ENCODE peak calls at places on chromosomes 13 and 19, in nine cellular contexts. W is aorta, K is caudate nucleus, B is sigmoid colon, N is left ventricle myocardium inferior, H is transverse colon, M is prostate gland, V is ascending aorta, I is cardiac muscle cell. P is an unnamed sample.

GRCh38 chr13:36344173-36344572 is 2.0 kb downstream of the SPART start:
- DNase-seq in B (no peak), M (no peak), H (peak; percentile 10), V (no peak), N (no peak), I (no peak), K (no peak), W (no peak), P (no peak)

GRCh38 chr19:44969437-44969836 is 14.3 kb downstream of the CLPTM1 start:
- DNase-seq in H (no peak), M (no peak), W (no peak), I (no peak), V (no peak), B (no peak), K (no peak), N (no peak), P (no peak)

GRCh38 chr13:113211774-113212173 is 2.4 kb downstream of the CUL4A start:
- DNase-seq in B (no peak), N (no peak), V (no peak), K (no peak), W (no peak), H (no peak), M (no peak), I (no peak), P (no peak)

GRCh38 chr19:51091895-51092873 is 9.5 kb upstream of the KLK14 start:
- DNase-seq in W (no peak), M (no peak), I (no peak), V (no peak), N (no peak), K (no peak), B (no peak), H (no peak), P (no peak)

GRCh38 chr13:31786011-31786410 is 46.7 kb downstream of the RXFP2 start:
- DNase-seq in H (no peak), K (no peak), M (no peak), I (no peak), N (no peak), V (no peak), B (no peak), W (no peak), P (no peak)

GRCh38 chr19:17348700-17349099 is 11.3 kb downstream of the GTPBP3 start:
- DNase-seq in V (peak; percentile 40), I (no peak), B (peak; percentile 81), K (no peak), N (peak; percentile 66), H (no peak), M (no peak), W (peak; percentile 90), P (no peak)

GRCh38 chr19:54030895-54031586 is 32.7 kb downstream of the VSTM1 start:
- DNase-seq in K (no peak), M (no peak), N (no peak), V (no peak), W (no peak), B (no peak), I (peak; percentile 29), H (no peak), P (no peak)

GRCh38 chr19:28010656-28011055 is 1202.3 kb downstream of the UQCRFS1 start:
- DNase-seq in N (no peak), H (no peak), W (no peak), V (no peak), M (no peak), K (no peak), B (no peak), I (no peak), P (no peak)

GRCh38 chr19:10473192-10473591 is 30.0 kb downstream of the KEAP1 start:
- DNase-seq in V (no peak), B (no peak), N (no peak), H (no peak), W (no peak), I (no peak), M (no peak), K (no peak), P (no peak)

GRCh38 chr13:74449811-74450524 is 315.8 kb upstream of the KLF12 start:
- DNase-seq in I (no peak), K (no peak), M (no peak), B (no peak), W (no peak), V (no peak), H (no peak), N (no peak), P (no peak)
- H3K27ac ChIP-seq in I (no peak overlapping the region), K (no peak overlapping the region), M (no peak overlapping the region), B (no peak overlapping the region), W (no peak overlapping the region), V (no peak overlapping the region), H (no peak overlapping the region), N (no peak overlapping the region), P (peak overlapping the region; percentile 93)

GRCh38 chr19:47603706-47604310 is 5.1 kb upstream of the BICRA start:
- DNase-seq in H (no peak), N (no peak), K (no peak), V (no peak), M (no peak), I (peak; percentile 20), B (no peak), W (no peak), P (no peak)

GRCh38 chr19:47595937-47596336 is 13.0 kb upstream of the BICRA start:
- DNase-seq in M (no peak), K (no peak), H (no peak), V (no peak), B (no peak), W (no peak), I (no peak), N (no peak), P (no peak)

GRCh38 chr19:47598407-47599349 is 10.3 kb upstream of the BICRA start:
- DNase-seq in M (peak; percentile 25), I (peak; percentile 67), B (peak; percentile 92), W (peak; percentile 69), N (no peak), V (no peak), H (peak; percentile 59), K (no peak), P (peak; percentile 64)

GRCh38 chr19:47600246-47601179 is 8.4 kb upstream of the BICRA start:
- DNase-seq in H (peak; percentile 100), I (peak; percentile 100), N (peak; percentile 100), K (peak; percentile 99), V (peak; percentile 99), M (peak; percentile 99), W (peak; percentile 100), B (peak; percentile 100), P (peak; percentile 89)

GRCh38 chr19:47601180-47601904 is 7.6 kb upstream of the BICRA start:
- DNase-seq in I (no peak), H (peak; percentile 84), V (no peak), N (no peak), B (no peak), W (no peak), M (no peak), K (no peak), P (no peak)
- H3K27ac ChIP-seq in I (peak overlapping the region; percentile 91), H (peak overlapping the region; percentile 89), V (peak overlapping the region; percentile 74), N (peak overlapping the region; percentile 85), B (peak overlapping the region; percentile 92), W (no peak overlapping the region), M (peak overlapping the region; percentile 84), K (no peak overlapping the region), P (peak overlapping the region; percentile 92)

GRCh38 chr13:89959074-89959473 is 1388.4 kb upstream of the MIR17HG start:
- DNase-seq in B (no peak), N (no peak), M (no peak), I (no peak), H (no peak), K (no peak), V (no peak), W (no peak), P (no peak)
- H3K27ac ChIP-seq in B (no peak overlapping the region), N (no peak overlapping the region), M (no peak overlapping the region), I (no peak overlapping the region), H (no peak overlapping the region), K (no peak overlapping the region), V (no peak overlapping the region), W (no peak overlapping the region), P (no peak overlapping the region)

DNA sequence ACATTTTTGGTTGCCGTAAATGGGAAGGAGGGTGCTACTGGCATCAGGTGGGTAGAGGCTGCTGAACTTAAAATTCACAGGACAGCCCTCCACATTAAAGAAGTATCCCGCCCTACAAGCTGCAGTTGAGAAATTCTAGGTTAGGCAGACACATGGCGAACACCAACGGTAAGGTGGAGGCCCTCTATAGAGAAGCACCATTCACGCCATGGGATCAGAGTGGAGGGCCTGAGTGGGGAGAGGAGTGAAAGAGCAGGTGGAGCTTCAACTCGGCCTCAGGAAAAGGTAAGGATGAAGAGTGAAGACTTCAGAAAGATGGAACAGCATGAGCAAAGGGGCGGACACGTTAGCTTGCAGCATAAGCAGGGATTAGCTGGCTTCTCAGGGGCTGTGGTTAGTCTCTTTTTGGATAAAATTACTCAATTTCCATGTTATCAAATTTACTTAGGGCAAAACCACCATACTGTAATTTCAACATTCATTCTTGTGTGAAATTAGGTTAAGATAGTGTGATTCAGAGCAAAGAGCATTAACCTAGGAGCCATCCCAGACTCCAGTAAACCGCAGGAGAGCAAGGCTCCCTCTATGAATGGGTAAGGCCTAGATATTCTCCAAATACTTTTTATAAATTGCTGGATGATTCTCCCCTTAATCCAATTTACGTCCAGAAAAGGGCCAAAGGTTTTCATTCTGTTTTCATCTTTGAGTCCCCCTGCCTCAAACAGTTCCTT is 1.2 kb downstream of the EEF1AKMT1 start:
- DNase-seq in V (no peak), M (no peak), H (no peak), B (no peak), K (no peak), I (no peak), W (no peak), N (no peak), P (no peak)
- H3K27ac ChIP-seq in V (peak overlapping the region; percentile 87), M (peak overlapping the region; percentile 89), H (peak overlapping the region; percentile 94), B (peak overlapping the region; percentile 85), K (peak overlapping the region; percentile 89), I (peak overlapping the region; percentile 81), W (no peak overlapping the region), N (peak overlapping the region; percentile 95), P (peak overlapping the region; percentile 82)

P was measured in epithelial cell of prostate.